ENCODE peak calls at places on chromosomes 16 and 17, in four cellular contexts. L is PC-3, K is hepatocyte, X is neural progenitor cell. H is an unnamed sample.

GRCh38 chr16:50694206-50694605 is 800 bp downstream of the NOD2 start:
- DNase-seq in L (no peak), K (no peak), X (no peak), H (no peak)

GRCh38 chr16:8087597-8088279 is 502.6 kb downstream of the TMEM114 start:
- DNase-seq in L (no peak), K (no peak), X (no peak), H (no peak)

GRCh38 chr17:1727258-1727789 is 2.8 kb downstream of the WDR81 start:
- DNase-seq in L (no peak), K (peak; percentile 5), X (no peak), H (no peak)

GRCh38 chr16:80122155-80122554 is 418.6 kb upstream of the DYNLRB2 start:
- DNase-seq in L (no peak), K (peak; percentile 45), X (no peak), H (peak; percentile 42)

GRCh38 chr17:9002610-9003354 is 18.5 kb upstream of the NTN1 start:
- DNase-seq in L (no peak), K (peak; percentile 55), X (peak; percentile 82), H (peak; percentile 60)

GRCh38 chr17:3879181-3879580 is 13.7 kb downstream of the CAMKK1 start:
- DNase-seq in L (no peak), K (peak; percentile 70), X (peak; percentile 89), H (peak; percentile 85)

GRCh38 chr17:57988301-57989010 is 402 bp upstream of the VEZF1 start:
- DNase-seq in L (peak; percentile 79), K (peak; percentile 86), X (no peak), H (peak; percentile 84)

GRCh38 chr17:72494576-72494975 is 373.8 kb downstream of the SOX9 start:
- DNase-seq in L (no peak), K (no peak), X (no peak), H (no peak)

GRCh38 chr17:39551879-39552278 is 55.8 kb downstream of the NEUROD2 start:
- DNase-seq in L (no peak), K (no peak), X (no peak), H (peak; percentile 67)

GRCh38 chr17:43021739-43022512 is at the start of gene VAT1:
- DNase-seq in L (peak; percentile 71), K (peak; percentile 93), X (peak; percentile 92), H (peak; percentile 90)

GRCh38 chr17:83079340-83079747 is at the start of gene METRNL:
- DNase-seq in L (peak; percentile 59), K (peak; percentile 89), X (peak; percentile 87), H (peak; percentile 90)

GRCh38 chr16:11354733-11355574 is 9.7 kb downstream of the RMI2 start:
- DNase-seq in L (no peak), K (no peak), X (no peak), H (no peak)

GRCh38 chr16:75714661-75715060 is 11.6 kb downstream of the CPHXL start:
- DNase-seq in L (no peak), K (no peak), X (no peak), H (no peak)
- H3K9me3 ChIP-seq in L (peaks cover 8% of the 10 kb centered on the region), K (no peaks in the 10 kb centered on the region), X (peaks cover 13% of the 10 kb centered on the region), H (no peaks in the 10 kb centered on the region)

GRCh38 chr16:65725156-65725845 is 603.4 kb upstream of the CDH11 start:
- DNase-seq in L (peak; percentile 57), K (no peak), X (no peak), H (peak; percentile 28)

GRCh38 chr16:65731840-65732239 is 610.0 kb upstream of the CDH11 start:
- DNase-seq in L (peak; percentile 65), K (no peak), X (no peak), H (peak; percentile 33)

GRCh38 chr16:65728652-65729051 is 606.8 kb upstream of the CDH11 start:
- DNase-seq in L (no peak), K (no peak), X (no peak), H (no peak)

GRCh38 chr16:65728172-65728571 is 606.3 kb upstream of the CDH11 start:
- DNase-seq in L (no peak), K (peak; percentile 6), X (peak; percentile 90), H (no peak)

DNA sequence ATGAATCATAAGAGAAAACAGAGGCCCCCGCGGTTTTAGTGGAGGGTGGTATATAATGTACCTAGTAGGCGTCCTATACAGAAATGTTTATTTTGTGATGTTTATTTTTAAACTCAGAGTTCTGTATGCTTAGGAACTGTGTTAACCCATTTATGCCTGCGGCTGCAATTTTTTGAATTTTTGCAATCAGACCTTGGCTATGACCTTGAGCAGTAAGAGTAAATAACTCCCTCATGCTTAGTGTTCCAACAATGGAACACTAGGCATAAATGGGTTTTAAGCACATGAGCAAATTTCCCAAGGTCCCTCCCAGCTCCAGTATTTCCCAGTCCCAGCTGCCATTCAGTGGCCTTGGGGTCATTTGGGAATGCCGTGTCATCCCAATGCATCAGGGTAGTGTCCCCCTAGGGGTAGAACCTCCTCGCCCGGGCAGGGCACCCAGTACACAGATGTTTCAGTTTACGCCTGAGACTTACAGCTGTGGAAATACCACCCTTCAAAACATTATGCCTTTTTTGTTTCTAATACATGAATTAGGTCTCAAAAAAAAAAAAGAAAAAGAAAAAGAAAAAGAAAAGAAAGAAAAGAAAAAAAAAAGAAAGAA is 605.8 kb upstream of the CDH11 start:
- DNase-seq in L (no peak), K (no peak), X (peak; percentile 43), H (no peak)
- TF ChIP-seq EZH2phosphoT487 in L (no peak), K (no peak), X (no peak), H (no peak)

GRCh38 chr17:75087182-75087557 is 584 bp upstream of the SLC16A5 start:
- DNase-seq in L (no peak), K (no peak), X (no peak), H (no peak)

GRCh38 chr17:75090871-75091854 is 3.4 kb downstream of the SLC16A5 start:
- DNase-seq in L (no peak), K (no peak), X (no peak), H (no peak)

GRCh38 chr17:75088465-75088895 is 726 bp downstream of the SLC16A5 start:
- DNase-seq in L (no peak), K (peak; percentile 45), X (peak; percentile 33), H (no peak)

GRCh38 chr17:75087558-75088453 is at the start of gene SLC16A5:
- DNase-seq in L (no peak), K (peak; percentile 94), X (peak; percentile 92), H (peak; percentile 74)

GRCh38 chr17:75088902-75089417 is 1.2 kb downstream of the SLC16A5 start:
- DNase-seq in L (peak; percentile 65), K (peak; percentile 53), X (no peak), H (peak; percentile 69)
- H3K4me1 ChIP-seq in L (peaks cover 25% of the 10 kb centered on the region), K (peaks cover 71% of the 10 kb centered on the region), X (peaks cover 20% of the 10 kb centered on the region), H (peaks cover 9% of the 10 kb centered on the region)

GRCh38 chr16:3408561-3409197 is 7.7 kb downstream of the ZNF174 start:
- DNase-seq in L (no peak), K (no peak), X (no peak), H (no peak)
- H3K9me3 ChIP-seq in L (peaks cover 15% of the 10 kb centered on the region), K (peaks cover 60% of the 10 kb centered on the region), X (peaks cover 48% of the 10 kb centered on the region), H (no peaks in the 10 kb centered on the region)

DNA sequence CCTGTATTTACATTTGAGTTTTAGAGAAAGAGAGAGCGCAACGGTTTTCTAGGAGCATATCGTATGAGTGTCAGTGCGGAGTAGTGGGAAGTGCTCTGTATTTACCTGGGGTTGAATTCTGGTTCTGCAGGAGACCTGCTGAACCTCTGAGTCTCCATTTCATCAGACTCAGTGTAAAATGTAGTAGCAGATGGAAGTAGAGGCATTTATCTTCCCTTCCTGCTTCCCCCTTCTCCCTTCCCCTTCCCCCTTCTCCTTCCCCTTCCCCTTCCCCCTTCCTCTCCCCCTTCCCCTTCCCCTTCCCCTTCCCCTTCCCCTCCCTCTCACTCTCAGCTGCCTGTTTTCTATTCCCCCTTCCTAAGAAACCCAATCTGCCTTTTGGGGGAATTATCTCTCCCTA is 426.9 kb downstream of the NPIPA7 start:
- DNase-seq in L (no peak), K (no peak), X (no peak), H (no peak)
- TF ChIP-seq EZH2phosphoT487 in L (no peak), K (no peak), X (no peak), H (no peak)

DNA sequence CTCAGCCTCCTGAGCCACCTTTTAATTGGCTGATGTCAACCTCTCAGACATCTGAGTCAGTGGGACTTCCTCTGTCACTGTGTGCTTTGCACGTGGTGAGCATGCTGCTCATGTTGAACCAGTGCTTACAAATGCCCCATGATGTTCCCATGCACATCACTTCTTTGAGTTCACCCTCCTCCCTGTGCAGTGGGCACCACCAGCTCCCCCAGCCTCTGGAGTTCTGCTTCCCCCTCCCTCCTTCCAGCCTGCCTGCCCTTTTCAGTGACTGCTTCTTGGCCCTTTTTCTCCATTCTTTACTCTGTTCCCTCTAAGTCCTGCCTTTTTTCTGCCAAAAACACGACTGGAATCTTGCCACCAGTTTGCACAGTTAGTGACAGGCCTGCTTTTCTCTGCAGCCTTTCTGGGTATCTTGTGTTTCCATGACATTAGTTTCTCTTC is 41.6 kb downstream of the USP10 start:
- DNase-seq in L (peak; percentile 33), K (no peak), X (no peak), H (peak; percentile 81)
- H3K4me1 ChIP-seq in L (peaks cover 39% of the 10 kb centered on the region), K (peaks cover 13% of the 10 kb centered on the region), X (peaks cover 29% of the 10 kb centered on the region), H (peaks cover 35% of the 10 kb centered on the region)

DNA sequence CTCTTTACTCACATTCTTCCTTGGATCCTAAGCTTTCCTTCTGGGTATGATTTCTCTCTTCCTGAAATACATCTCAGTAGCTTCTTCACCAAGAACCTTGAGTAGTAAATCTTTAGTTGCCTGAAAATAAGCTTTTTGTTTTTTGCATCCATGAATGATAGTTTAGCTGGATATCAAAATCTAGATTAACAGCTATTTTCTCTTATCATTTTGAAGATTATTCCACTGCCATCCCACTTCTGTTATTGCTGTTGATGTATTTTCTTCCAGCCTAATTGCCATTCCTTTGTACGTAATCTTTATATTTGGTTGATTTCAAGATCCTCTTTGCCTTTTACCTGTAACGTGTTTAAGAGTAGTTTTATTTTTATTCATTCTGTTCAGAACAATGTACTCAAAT is 7.6 kb upstream of the FBXO39 start:
- DNase-seq in L (no peak), K (no peak), X (no peak), H (no peak)
- H3K9me3 ChIP-seq in L (peaks cover 3% of the 10 kb centered on the region), K (peaks cover 9% of the 10 kb centered on the region), X (peaks cover 8% of the 10 kb centered on the region), H (no peaks in the 10 kb centered on the region)

GRCh38 chr17:229130-229944 is 47.9 kb upstream of the DOC2B start:
- DNase-seq in L (no peak), K (no peak), X (no peak), H (no peak)
- TF ChIP-seq EZH2phosphoT487 in L (no peak), K (no peak), X (no peak), H (no peak)

DNA sequence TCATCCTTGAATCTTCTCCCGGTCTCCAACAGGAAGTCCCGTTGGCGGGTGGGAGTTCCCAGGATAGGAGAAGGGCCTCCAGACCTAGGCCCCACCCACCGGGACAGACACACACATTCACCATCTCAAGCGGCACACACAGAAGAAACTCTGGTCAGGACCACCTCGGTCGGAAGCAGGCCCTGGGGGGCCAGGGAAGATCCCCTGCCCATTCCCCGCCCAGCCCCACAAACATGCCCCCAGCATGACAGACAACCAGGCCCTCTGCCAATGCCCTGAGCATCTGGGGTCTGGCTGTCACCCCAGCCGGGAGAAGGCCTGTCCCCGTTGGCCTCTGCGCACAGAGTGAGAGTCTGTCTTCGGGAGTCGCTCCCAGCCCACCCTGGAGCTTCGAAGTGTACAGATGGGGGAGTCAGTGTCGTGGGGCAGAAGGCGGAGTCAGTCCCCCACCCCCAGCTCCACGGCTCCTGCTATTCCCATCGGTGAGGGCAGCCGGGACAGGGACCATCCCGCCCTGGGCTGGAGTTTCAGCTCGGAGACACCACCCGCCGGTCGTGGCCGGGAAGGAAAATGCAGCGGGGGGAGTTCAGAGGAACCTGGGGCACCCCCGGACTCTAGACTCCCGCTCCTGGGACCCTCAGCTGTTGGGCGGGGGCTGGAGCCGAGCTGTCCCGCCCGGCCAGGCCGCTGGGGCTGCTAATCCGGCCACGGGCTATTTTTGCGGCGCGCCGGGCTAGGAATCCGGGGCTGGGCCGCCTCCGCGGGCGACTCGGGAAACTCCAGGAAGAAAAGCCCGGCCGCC is 690 bp downstream of the RHBDF1 start:
- DNase-seq in L (peak; percentile 93), K (peak; percentile 92), X (peak; percentile 79), H (peak; percentile 91)
- H3K4me1 ChIP-seq in L (peaks cover 32% of the 10 kb centered on the region), K (peaks cover 52% of the 10 kb centered on the region), X (peaks cover 45% of the 10 kb centered on the region), H (peaks cover 41% of the 10 kb centered on the region)

H was measured in GM23248.